ENCODE peak calls at places on chromosomes 11 and 22, in seven cellular contexts. A is pancreas, V is fibroblast of lung, T is lower lobe of right lung, B is brain microvascular endothelial cell, K is Peyer's patch, N is K562. Y is an unnamed sample.

GRCh38 chr22:33000342-33001280 is 57.6 kb downstream of the SYN3 start:
- DNase-seq in A (peak), V (peak), T (peak), B (peak), K (peak), N (peak), Y (no peak)

GRCh38 chr11:74909363-74909762 is 39.5 kb downstream of the XRRA1 start:
- DNase-seq in A (no peak), V (no peak), T (no peak), B (no peak), K (no peak), N (no peak), Y (no peak)

GRCh38 chr22:50470491-50470890 is 4.3 kb downstream of the SBF1 start:
- DNase-seq in A (no peak), V (no peak), T (no peak), B (no peak), K (peak), N (no peak), Y (no peak)

GRCh38 chr11:38123673-38124072 is 1525.6 kb upstream of the RAG2 start:
- DNase-seq in A (no peak), V (no peak), T (no peak), B (no peak), K (no peak), N (no peak), Y (no peak)

GRCh38 chr11:8363924-8364323 is 100.2 kb upstream of the LMO1 start:
- DNase-seq in A (no peak), V (peak), T (no peak), B (no peak), K (no peak), N (no peak), Y (peak)

GRCh38 chr11:42555197-42555596 is 756.6 kb upstream of the API5 start:
- DNase-seq in A (no peak), V (no peak), T (no peak), B (no peak), K (no peak), N (no peak), Y (no peak)

GRCh38 chr22:25172153-25172552 is 27.5 kb upstream of the CRYBB3 start:
- DNase-seq in A (no peak), V (no peak), T (no peak), B (no peak), K (no peak), N (no peak), Y (no peak)

GRCh38 chr11:17770048-17770652 is 35.6 kb downstream of the KCNC1 start:
- DNase-seq in A (peak), V (no peak), T (no peak), B (no peak), K (peak), N (peak), Y (peak)

GRCh38 chr11:44846852-44847251 is 103.8 kb downstream of the TP53I11 start:
- DNase-seq in A (no peak), V (no peak), T (no peak), B (no peak), K (no peak), N (no peak), Y (no peak)

GRCh38 chr22:43839781-43840180 is 22.5 kb downstream of the SULT4A1 start:
- DNase-seq in A (no peak), V (no peak), T (peak), B (no peak), K (no peak), N (no peak), Y (no peak)

GRCh38 chr11:75480185-75480889 is 45.4 kb downstream of the GDPD5 start:
- DNase-seq in A (no peak), V (no peak), T (no peak), B (no peak), K (no peak), N (peak), Y (no peak)

GRCh38 chr11:113370634-113371033 is 16.9 kb upstream of the ANKK1 start:
- DNase-seq in A (no peak), V (no peak), T (no peak), B (no peak), K (no peak), N (no peak), Y (no peak)

GRCh38 chr22:22226448-22227187 is 18.0 kb upstream of the VPREB1 start:
- DNase-seq in A (no peak), V (no peak), T (no peak), B (no peak), K (no peak), N (no peak), Y (no peak)

GRCh38 chr22:24417200-24417599 is 10.2 kb upstream of the ADORA2A start:
- DNase-seq in A (peak), V (no peak), T (peak), B (no peak), K (no peak), N (no peak), Y (no peak)

GRCh38 chr11:73753938-73754337 is 6.9 kb downstream of the RAB6A start:
- DNase-seq in A (no peak), V (no peak), T (no peak), B (no peak), K (no peak), N (no peak), Y (no peak)

GRCh38 chr11:61598886-61599868 is 18.3 kb upstream of the SYT7 start:
- DNase-seq in A (no peak), V (peak), T (no peak), B (peak), K (no peak), N (no peak), Y (no peak)

DNA sequence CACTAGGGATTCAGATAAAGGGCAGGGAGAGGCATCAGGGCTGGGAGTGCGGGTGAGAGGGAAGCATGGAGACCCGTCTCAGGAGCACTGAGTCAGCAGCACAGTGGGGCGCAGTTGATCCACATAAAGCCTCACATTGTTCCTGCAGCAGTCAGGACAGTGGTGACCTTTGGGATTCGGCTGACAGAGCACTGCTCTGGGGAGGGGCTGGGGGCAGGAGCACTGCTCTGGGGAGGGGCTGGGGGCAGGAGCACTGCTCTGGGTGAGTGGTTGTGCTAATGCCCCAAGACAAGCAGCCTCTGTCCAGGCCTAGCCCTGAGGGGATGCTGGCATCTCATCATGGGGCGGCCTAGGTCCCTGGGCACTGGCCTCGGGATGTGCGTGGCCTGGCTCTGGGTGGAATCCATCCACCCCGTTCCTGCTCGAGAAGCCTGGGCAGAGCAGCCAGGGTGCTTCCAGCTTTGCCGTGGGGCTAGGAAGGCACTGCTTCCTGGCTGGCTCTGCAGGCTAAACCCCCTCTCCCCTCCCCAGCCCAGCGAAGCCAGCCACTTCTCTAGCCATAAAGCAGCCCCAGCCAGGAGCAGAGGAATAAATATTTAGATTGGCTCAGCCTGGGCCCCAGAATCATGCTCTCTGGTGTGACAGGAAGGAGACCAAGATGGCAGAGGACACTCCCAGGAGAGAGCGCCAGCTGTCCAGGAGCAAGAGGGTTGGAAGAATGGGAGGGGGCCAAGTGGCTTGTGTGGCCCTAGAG is 7.3 kb downstream of the OAF start:
- DNase-seq in A (no peak), V (no peak), T (no peak), B (no peak), K (no peak), N (no peak), Y (no peak)
- H3K27ac ChIP-seq in A (no peak), V (peak), T (no peak), B (no peak), K (peak), N (no peak), Y (no peak)

DNA sequence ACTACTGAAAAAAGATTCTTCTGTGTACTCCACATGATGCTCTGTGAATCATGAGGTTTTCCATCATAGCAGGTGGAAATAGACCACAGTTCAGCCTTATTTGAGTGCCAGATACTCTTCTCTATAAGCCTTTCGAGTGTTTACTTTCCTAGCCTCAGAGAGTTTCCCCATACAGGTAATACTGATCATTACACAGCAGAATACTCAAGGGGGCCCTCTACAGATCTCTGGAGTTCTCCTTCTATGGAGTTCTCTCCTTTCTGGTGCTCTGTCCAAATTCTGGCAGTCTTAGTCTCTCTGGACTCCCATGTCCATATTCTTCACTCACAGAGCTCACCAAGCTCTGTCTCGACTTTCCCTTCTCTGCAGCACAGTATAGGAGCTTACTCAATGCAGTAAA is 175.7 kb upstream of the CARD18 start:
- DNase-seq in A (no peak), V (no peak), T (no peak), B (no peak), K (no peak), N (no peak), Y (no peak)
- TF ChIP-seq CTCF in A (no peak), V (no peak), T (no peak), B (no peak), K (no peak), N (no peak), Y (no peak)

GRCh38 chr11:128196235-128196634 is 391.1 kb downstream of the ETS1 start:
- DNase-seq in A (no peak), V (peak), T (no peak), B (no peak), K (no peak), N (no peak), Y (no peak)

GRCh38 chr11:128195756-128196155 is 391.6 kb downstream of the ETS1 start:
- DNase-seq in A (no peak), V (no peak), T (no peak), B (no peak), K (no peak), N (no peak), Y (no peak)

GRCh38 chr11:128195057-128195751 is 392.2 kb downstream of the ETS1 start:
- DNase-seq in A (no peak), V (peak), T (no peak), B (no peak), K (peak), N (no peak), Y (no peak)

GRCh38 chr11:128194226-128194625 is 393.1 kb downstream of the ETS1 start:
- DNase-seq in A (no peak), V (peak), T (no peak), B (no peak), K (no peak), N (no peak), Y (no peak)

DNA sequence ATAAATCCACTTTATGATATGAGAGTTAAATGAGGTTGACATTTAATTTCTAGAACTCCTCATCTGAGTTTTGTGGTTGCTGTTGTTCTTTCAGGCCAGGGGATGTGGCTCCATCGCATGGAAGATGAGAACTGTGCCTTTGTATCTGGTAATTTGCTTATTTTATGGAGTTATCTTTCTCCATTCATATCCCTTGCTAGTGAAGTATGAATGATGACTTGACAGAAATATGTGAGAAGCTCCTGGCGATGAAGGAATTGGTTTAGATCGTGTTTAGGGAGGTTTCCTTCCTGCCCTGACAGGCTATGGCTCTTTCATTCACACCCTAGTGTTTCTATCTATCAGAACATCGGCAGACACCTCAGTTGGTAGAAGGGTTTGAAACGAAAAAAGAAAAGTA is 393.7 kb downstream of the ETS1 start:
- DNase-seq in A (no peak), V (no peak), T (no peak), B (no peak), K (no peak), N (no peak), Y (no peak)
- H3K27ac ChIP-seq in A (no peak), V (no peak), T (no peak), B (no peak), K (no peak), N (no peak), Y (no peak)

DNA sequence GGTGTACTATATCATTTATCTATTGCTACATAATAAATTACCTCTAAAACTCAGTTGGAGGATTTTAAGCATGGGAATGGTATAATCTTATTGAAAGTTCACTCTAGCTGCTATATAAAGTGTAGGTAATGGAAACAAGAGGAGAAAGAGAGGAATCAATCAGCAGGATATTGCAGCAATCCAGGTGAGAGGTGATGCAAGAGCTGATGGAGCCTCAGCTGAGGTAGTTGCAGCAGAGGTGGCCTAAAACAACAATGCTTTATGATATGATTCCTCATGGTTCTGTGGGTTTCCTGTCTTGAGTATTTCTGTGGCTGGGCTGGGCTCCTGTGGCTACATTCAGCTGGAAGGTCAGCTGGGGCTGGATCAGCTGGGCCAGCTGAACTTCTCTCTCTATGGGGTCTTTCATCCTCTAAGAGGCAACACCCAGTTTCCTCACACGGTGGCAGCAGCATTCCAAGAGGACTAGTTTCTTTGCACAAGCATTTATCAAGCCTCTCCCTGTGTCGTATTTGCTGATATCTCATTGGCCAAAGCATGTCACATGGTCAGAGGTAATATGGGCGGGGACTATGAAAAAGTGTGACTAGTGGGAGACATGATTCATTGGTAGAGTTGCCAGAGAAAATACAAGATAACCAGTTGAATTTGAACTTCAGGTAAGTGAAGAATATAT is 135.4 kb upstream of the LARGE1 start:
- DNase-seq in A (peak), V (no peak), T (no peak), B (no peak), K (no peak), N (peak), Y (no peak)
- TF ChIP-seq CTCF in A (no peak), V (no peak), T (no peak), B (no peak), K (no peak), N (no peak), Y (peak)

GRCh38 chr11:124983674-124984511 is 29.9 kb downstream of the CCDC15 start:
- DNase-seq in A (no peak), V (no peak), T (no peak), B (no peak), K (no peak), N (no peak), Y (no peak)
- H3K27ac ChIP-seq in A (no peak), V (no peak), T (no peak), B (no peak), K (no peak), N (no peak), Y (no peak)

DNA sequence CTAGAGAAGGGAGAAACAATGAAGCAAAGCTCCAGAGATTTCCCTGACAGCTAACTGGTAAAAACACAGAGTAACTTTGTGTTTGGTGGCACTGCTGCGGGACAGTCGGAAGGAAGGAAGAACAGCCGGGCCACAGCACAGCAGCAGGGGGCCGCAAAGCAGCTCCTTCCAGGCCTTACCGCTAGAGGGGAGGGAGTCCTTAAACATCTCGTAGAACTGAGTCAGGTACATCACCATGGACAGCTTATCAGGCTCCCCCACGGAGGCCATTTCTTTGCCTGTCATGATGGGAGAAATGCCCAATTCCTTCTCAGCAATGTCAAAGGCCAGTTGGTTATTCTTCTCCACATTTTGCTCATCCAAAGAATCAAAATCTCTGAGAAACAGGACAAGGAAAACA is 114.6 kb upstream of the BID start:
- DNase-seq in A (no peak), V (peak), T (no peak), B (peak), K (no peak), N (peak), Y (no peak)
- TF ChIP-seq CTCF in A (no peak), V (no peak), T (no peak), B (peak), K (no peak), N (peak), Y (peak)

DNA sequence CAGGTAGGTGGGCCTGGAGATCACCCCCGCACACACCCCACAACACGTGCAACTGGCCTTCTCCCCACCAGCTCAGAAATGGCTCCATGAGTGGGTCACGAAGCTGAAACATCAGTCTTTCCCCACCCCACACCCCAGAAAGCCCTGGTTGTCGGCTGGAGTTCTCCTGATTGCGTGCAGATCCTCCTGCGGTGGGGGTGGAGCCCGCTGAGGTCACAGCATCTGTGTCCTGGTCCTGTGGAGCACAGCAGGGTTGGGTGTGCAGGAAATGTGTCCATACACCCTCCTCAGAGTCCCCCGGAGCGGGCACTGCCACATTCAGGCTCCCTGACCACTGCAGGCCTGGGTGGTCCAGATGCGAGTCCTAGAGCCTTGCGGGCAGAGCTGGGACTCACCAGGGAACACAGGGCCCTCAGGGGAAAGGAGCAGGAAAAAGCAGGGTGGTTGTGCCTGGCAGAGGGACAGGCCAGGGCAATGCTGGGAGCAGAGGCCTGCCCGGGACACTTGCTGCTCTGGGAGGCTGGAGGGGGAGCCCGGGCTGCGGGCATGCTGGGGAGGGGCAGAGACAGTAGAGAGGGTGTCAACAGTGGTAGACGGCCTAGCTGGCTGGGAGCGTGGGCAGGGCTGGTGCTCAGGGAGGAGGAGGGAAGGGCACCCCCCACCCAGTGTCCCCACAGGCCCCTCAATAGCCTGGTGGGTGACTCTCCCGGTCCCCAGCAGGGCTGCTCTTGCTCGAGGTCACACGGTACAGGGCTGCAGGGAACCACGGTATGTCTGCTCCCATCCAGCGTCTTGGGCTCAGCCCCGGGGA is 42.4 kb upstream of the PPARA start:
- DNase-seq in A (peak), V (no peak), T (no peak), B (no peak), K (no peak), N (no peak), Y (no peak)
- H3K27ac ChIP-seq in A (peak), V (peak), T (peak), B (no peak), K (peak), N (no peak), Y (peak)

GRCh38 chr22:39185601-39186012 is 33.1 kb upstream of the CBX7 start:
- DNase-seq in A (no peak), V (peak), T (peak), B (no peak), K (no peak), N (peak), Y (peak)
- TF ChIP-seq CTCF in A (no peak), V (peak), T (peak), B (peak), K (no peak), N (peak), Y (peak)

DNA sequence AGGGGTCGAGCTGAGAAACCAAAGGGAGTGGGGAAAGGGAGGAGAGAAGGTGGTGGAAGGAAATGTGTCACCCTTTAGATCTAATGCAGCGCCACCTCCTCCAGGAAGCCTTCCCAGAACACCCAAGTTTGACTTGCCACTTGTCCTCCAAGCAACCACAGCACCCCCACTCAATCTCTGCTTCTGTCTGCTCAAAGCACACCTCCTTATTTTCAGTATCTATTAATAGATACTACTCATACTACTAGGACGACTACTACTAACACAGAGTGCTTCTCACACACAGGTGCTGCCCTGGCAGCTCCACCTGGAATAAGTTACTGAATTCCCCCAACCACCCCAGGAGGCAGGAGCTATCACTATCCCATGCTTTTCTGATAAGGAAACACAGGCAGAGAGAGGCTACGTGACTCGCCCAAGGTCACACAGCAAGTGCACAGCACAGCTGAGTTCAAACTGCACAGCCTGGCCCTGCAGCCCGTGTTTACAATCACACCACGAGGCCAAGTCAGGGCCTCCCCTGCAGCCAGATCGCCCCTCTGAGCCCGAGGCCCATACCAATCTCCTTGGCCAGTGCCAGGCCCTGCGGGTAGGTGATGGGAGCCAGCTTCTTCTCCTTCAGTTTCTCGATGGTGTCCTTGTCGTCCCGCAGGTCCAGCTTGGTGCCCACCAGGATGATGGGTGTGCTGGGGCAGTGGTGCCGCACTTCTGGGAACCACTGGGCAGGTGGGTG is 13.2 kb downstream of the RAC2 start:
- DNase-seq in A (no peak), V (no peak), T (peak), B (no peak), K (no peak), N (no peak), Y (no peak)
- H3K27ac ChIP-seq in A (no peak), V (no peak), T (peak), B (no peak), K (peak), N (peak), Y (peak)

Y was measured in RWPE2.